ENCODE peak calls at places on chromosomes 2 and 18, in four cellular contexts. R is transverse colon, E is GM06990, Y is endothelial cell. I is an unnamed sample.

GRCh38 chr2:223811757-223812156 is 25.6 kb downstream of the AP1S3 start:
- DNase-seq in R (no peak), Y (no peak), E (no peak), I (no peak)

GRCh38 chr2:143708682-143709081 is 579.5 kb downstream of the ARHGAP15 start:
- DNase-seq in R (no peak), Y (no peak), E (no peak), I (no peak)

GRCh38 chr18:42412896-42413295 is 457.9 kb downstream of the PIK3C3 start:
- DNase-seq in Y (no peak), E (no peak), R (no peak), I (no peak)

GRCh38 chr2:51581636-51582267 is 549.8 kb upstream of the NRXN1 start:
- DNase-seq in R (no peak), E (no peak), Y (no peak), I (no peak)

GRCh38 chr2:129188451-129188850 is 791.0 kb upstream of the RAB6C start:
- DNase-seq in E (no peak), Y (no peak), R (no peak), I (no peak)

GRCh38 chr18:48756511-48757226 is 194.1 kb downstream of the SMAD7 start:
- DNase-seq in E (no peak), R (no peak), Y (no peak), I (no peak)

GRCh38 chr2:112724611-112725525 is 4.0 kb downstream of the NT5DC4 start:
- DNase-seq in Y (peak; percentile 50), E (peak; percentile 53), R (no peak), I (no peak)

GRCh38 chr2:26330114-26330581 is 15.8 kb upstream of the SELENOI start:
- DNase-seq in R (peak; percentile 92), Y (peak; percentile 85), E (peak; percentile 74), I (peak; percentile 78)

GRCh38 chr2:220154243-220154642 is 526.8 kb downstream of the SLC4A3 start:
- DNase-seq in Y (no peak), E (no peak), R (no peak), I (no peak)

GRCh38 chr2:127254386-127254981 is 34.4 kb upstream of the CYP27C1 start:
- DNase-seq in Y (no peak), R (no peak), E (no peak), I (no peak)

GRCh38 chr2:20439193-20439475 is 7.7 kb upstream of the RHOB start:
- DNase-seq in E (no peak), Y (no peak), R (peak; percentile 31), I (no peak)

GRCh38 chr2:36322108-36322507 is 33.5 kb upstream of the CRIM1 start:
- DNase-seq in R (no peak), Y (peak; percentile 15), E (no peak), I (no peak)